ENCODE peak calls at places on chromosomes 7 and 10, in nine cellular contexts. B is psoas muscle, E is neural progenitor cell, L is cardiac fibroblast, Z is mammary epithelial cell, S is cardiac muscle cell, P is fibroblast of the aortic adventitia, J is lower lobe of right lung, C is AG04450. V is an unnamed sample.

GRCh38 chr7:17558135-17558534 is 259.7 kb downstream of the AHR start:
- DNase-seq in J (no peak), B (no peak), Z (no peak), L (no peak), C (no peak), P (no peak), S (no peak), E (no peak), V (no peak)

GRCh38 chr10:73881221-73881919 is 7.0 kb upstream of the CAMK2G start:
- DNase-seq in B (no peak), Z (no peak), C (no peak), P (no peak), E (no peak), L (peak), J (no peak), S (peak), V (no peak)

GRCh38 chr10:98062424-98062823 is 32.0 kb upstream of the CRTAC1 start:
- DNase-seq in C (no peak), L (no peak), S (no peak), B (no peak), E (no peak), J (no peak), P (no peak), Z (no peak), V (no peak)

GRCh38 chr10:60032723-60033122 is 126.4 kb upstream of the CCDC6 start:
- DNase-seq in S (peak), E (peak), L (peak), C (no peak), J (no peak), Z (peak), P (peak), B (peak), V (peak)

GRCh38 chr7:55887786-55888185 is 530 bp downstream of the ZNF713 start:
- DNase-seq in C (no peak), S (no peak), Z (no peak), L (peak), B (peak), E (no peak), J (no peak), P (peak), V (peak)

GRCh38 chr10:132974886-132975881 is 32.8 kb upstream of the CFAP46 start:
- DNase-seq in S (peak), Z (no peak), C (no peak), B (no peak), J (peak), E (no peak), L (peak), P (peak), V (peak)

GRCh38 chr10:1095498-1095897 is 39.3 kb downstream of the WDR37 start:
- DNase-seq in L (no peak), J (no peak), Z (no peak), B (no peak), P (no peak), S (no peak), C (no peak), E (no peak), V (no peak)

GRCh38 chr10:127332631-127333030 is 136.2 kb upstream of the INSYN2A start:
- DNase-seq in J (no peak), E (no peak), C (no peak), S (no peak), Z (no peak), L (no peak), P (no peak), B (no peak), V (no peak)

DNA sequence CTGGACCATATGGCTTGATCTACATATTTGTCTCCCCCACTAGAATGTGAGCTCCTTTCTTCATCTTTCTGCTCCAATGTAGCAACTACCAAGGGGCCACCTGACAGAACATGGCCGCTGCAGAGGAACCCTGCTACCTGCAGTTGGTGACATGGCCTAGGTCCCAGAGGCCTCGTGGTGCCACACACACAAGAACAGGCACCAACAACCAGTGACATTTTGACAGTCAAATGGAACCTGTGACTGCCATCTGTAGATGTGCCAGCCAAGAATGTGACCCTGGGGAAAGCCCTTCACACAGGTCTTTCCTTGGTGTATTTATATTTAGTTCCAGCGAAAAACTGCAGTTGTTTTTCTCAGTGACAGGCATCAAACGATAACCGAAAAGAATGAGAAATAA is 67.9 kb upstream of the ANKRD1 start:
- DNase-seq in S (no peak), C (no peak), J (no peak), B (no peak), P (no peak), Z (no peak), E (no peak), L (no peak), V (no peak)
- TF ChIP-seq CTCF in S (no peak), C (no peak), J (no peak), B (no peak), P (no peak), Z (no peak), E (no peak), L (no peak), V (no peak)

DNA sequence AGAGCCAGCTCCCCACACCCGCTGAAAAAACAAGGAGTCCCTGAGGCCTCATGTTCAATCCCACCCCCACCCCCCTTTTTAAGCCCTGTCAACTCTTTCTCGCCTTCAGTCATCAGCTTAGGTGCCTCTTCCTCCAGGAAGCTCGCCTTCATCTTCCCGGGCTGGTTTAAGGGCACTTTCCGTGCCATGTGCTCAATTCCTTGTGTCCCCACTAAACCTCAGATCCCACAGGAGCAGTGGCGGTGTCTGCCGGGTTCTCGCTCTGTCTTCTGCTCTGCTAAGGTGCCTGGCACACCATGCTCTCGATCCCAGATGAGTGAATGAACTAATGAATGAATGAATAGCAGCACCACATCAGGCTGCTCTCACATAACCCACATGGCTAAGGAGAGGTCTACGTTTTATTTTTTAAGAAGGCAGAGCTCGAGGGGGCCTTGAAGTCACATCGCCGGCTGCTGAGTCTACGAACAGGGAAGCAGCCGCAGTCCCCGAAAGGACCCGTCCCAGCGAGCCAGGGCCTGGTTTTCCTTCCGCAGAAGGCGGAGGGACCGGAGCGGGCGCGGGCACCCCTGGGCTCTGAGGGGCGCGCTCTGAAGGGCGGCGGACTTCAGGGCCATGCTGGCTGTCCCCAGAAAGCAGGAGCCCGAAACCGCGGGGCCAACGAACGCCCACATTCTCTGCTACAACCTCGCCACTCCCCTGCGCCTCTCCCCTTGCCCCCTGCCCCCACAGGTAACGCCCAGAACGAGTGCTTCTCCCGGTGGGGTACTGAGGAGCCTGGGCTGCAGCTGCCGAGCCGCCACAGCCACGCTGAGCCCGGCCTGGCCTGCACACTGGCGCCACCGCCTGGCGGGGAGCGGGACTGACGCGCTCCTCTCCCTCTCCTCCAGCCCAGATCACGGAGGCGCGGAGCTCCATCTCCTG is 73.4 kb upstream of the KCNMA1 start:
- DNase-seq in Z (peak), L (peak), P (peak), C (no peak), S (peak), E (peak), J (peak), B (peak), V (peak)
- H3K4me3 ChIP-seq in Z (peak), L (peak), P (peak), C (peak), S (peak), E (peak), J (peak), B (peak), V (peak)

GRCh38 chr10:113319450-113319849 is 233.4 kb upstream of the HABP2 start:
- DNase-seq in B (no peak), L (no peak), Z (no peak), S (no peak), P (no peak), E (no peak), J (no peak), C (no peak), V (no peak)

GRCh38 chr10:113320213-113320612 is 232.6 kb upstream of the HABP2 start:
- DNase-seq in L (no peak), S (no peak), B (no peak), J (no peak), E (no peak), Z (no peak), C (no peak), P (no peak), V (no peak)

GRCh38 chr10:113313048-113313611 is 239.7 kb upstream of the HABP2 start:
- DNase-seq in Z (no peak), S (no peak), J (no peak), B (no peak), C (no peak), L (no peak), E (no peak), P (no peak), V (no peak)

GRCh38 chr10:113317476-113317875 is 235.4 kb upstream of the HABP2 start:
- DNase-seq in Z (no peak), L (no peak), J (no peak), S (no peak), E (no peak), B (no peak), C (no peak), P (no peak), V (no peak)

DNA sequence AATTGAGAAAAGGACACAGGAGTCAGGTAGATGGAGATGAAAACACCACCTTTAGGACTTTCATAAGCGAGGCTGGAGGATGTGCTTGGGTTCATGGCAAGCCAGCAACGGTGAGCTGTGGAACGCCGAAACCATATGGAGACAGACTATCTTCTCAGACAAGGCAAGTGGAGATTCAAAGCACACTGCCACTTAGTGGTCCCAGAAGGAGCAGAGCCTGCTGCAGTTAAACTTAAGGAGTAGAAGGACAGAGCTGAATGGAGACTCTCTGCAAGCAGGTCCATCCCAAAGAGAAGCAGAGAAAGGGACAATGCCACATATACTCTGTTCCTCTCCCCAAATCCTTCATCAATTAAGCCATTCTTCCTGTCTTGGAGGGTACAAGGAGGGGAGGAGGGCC is 236.3 kb upstream of the HABP2 start:
- DNase-seq in Z (no peak), B (no peak), L (no peak), P (no peak), E (no peak), S (no peak), J (no peak), C (no peak), V (no peak)
- TF ChIP-seq CTCF in Z (no peak), B (no peak), L (no peak), P (no peak), E (peak), S (no peak), J (no peak), C (no peak), V (no peak)

GRCh38 chr7:113085781-113086390 is 741 bp downstream of the GPR85 start:
- DNase-seq in C (no peak), P (peak), J (no peak), Z (no peak), E (peak), B (no peak), L (peak), S (peak), V (peak)

GRCh38 chr7:113086431-113086888 is at the start of gene GPR85:
- DNase-seq in S (peak), L (peak), B (peak), J (peak), E (peak), P (peak), C (peak), Z (peak), V (peak)

GRCh38 chr7:113084499-113085172 is 2.0 kb downstream of the GPR85 start:
- DNase-seq in S (no peak), J (no peak), Z (no peak), C (no peak), B (no peak), L (no peak), P (no peak), E (no peak), V (no peak)

GRCh38 chr7:113087278-113087998 is 811 bp upstream of the GPR85 start:
- DNase-seq in S (peak), J (no peak), P (peak), Z (no peak), C (peak), E (peak), L (peak), B (no peak), V (peak)

DNA sequence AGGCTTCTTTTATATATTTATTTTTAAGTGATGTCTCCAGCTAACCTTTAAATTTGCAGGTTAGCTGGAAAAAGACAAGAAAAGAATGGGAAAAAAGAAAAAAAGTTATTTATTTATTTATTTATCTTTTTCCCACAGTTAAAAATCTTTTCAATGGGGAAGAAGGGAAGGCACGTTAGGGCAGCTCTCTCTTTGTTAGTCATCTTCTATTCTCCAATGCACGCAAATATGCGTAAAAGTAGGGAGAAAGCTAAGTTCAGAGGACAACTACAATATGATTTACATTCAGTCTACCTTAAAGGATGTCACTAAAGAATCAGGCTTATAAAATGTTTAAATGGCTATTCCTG is 276 bp upstream of the GPR85 start:
- DNase-seq in P (no peak), C (no peak), Z (no peak), B (no peak), J (no peak), S (no peak), L (no peak), E (no peak), V (no peak)
- H3K4me3 ChIP-seq in P (peak), C (peak), Z (peak), B (peak), J (peak), S (peak), L (peak), E (peak), V (peak)

DNA sequence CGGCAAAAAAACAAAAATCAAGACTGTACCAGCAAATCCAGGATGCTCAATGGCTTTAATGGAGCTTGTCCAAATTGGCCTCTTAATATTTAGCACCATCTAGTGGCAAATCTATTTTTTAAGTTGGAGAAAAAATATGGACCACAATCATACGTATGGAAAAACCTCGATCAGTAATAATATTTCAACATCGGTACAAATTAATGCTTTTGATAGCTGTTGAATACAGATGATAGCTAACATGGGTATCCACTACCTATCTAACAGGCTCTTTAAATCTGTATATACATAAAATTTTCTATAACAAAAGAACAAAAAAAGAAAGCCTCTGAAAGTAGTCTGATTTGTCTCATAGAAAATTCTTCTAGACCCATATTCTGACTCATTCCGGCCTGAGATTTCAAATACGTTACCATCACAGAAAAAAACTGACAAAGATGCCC is 29.2 kb downstream of the COA1 start:
- DNase-seq in B (no peak), S (peak), P (peak), C (peak), J (no peak), Z (peak), E (peak), L (peak), V (peak)
- TF ChIP-seq CTCF in B (peak), S (peak), P (peak), C (peak), J (peak), Z (peak), E (peak), L (peak), V (peak)

GRCh38 chr7:150994838-150995510 is 4.2 kb downstream of the NOS3 start:
- DNase-seq in J (no peak), B (no peak), S (no peak), L (no peak), Z (no peak), P (no peak), C (no peak), E (no peak), V (no peak)
- H3K4me3 ChIP-seq in J (peak), B (peak), S (no peak), L (no peak), Z (no peak), P (no peak), C (no peak), E (no peak), V (no peak)

DNA sequence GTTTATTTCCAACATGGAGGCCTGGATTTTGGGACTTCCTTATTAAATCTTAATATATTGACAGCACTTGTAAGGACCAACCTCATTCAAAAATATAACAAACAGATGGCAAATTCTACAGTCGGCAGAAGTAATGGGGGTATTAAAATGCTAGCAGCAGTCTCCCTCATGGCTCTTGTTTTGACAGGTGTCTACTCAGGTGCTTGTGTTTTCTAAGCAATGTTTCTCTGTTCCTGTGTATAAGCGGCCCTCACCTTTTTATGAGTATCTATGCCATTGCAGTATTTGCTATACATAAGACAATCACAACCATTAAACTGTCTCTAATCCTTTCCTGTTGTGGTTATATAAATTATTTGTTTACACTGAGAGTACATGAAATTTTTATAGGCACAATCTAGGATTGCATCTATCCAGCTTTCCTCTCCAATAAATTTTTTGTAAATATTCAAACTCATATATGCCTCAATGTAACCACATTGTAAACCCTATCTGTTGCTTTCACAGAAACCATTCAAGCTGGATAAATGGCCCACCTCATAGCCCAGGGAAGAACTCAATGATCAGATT is 65.4 kb upstream of the LRRTM3 start:
- DNase-seq in E (no peak), B (no peak), C (no peak), S (no peak), L (no peak), Z (no peak), J (no peak), P (no peak), V (no peak)
- TF ChIP-seq CTCF in E (no peak), B (no peak), C (no peak), S (no peak), L (no peak), Z (no peak), J (no peak), P (no peak), V (no peak)